ENCODE peak calls at places on chromosomes 16 and 17, in eight cellular contexts. One of them, this sample, is unnamed.

GRCh38 chr17:41864498-41864836 is 756 bp downstream of the KLHL11 start:
- DNase-seq in uterus: no peak
- DNase-seq in effector CD4-positive, alpha-beta T cell: no peak
- DNase-seq in activated T-cell treated with anti-CD3 and anti-CD28 coated beads, Interleukin-2, amount 50 U/mL, for 24 hours: no peak
- DNase-seq in NCI-H2081: no peak
- DNase-seq in MCF 10A: no peak
- DNase-seq in stimulated activated CD4-positive, alpha-beta T cell treated with anti-CD3 and anti-CD28 coated beads, TNF-alpha, amount 100 ng/mL, for 1 hour: no peak
- DNase-seq in naive thymus-derived CD4-positive, alpha-beta T cell: no peak
- DNase-seq in this sample: peak

GRCh38 chr17:65039349-65039988 is 17.1 kb downstream of the GNA13 start:
- DNase-seq in uterus: no peak
- DNase-seq in effector CD4-positive, alpha-beta T cell: peak
- DNase-seq in activated T-cell treated with anti-CD3 and anti-CD28 coated beads, Interleukin-2, amount 50 U/mL, for 24 hours: no peak
- DNase-seq in NCI-H2081: no peak
- DNase-seq in MCF 10A: peak
- DNase-seq in stimulated activated CD4-positive, alpha-beta T cell treated with anti-CD3 and anti-CD28 coated beads, TNF-alpha, amount 100 ng/mL, for 1 hour: no peak
- DNase-seq in naive thymus-derived CD4-positive, alpha-beta T cell: no peak
- DNase-seq in this sample: no peak

GRCh38 chr17:74325743-74326379 is at the start of gene KIF19:
- DNase-seq in uterus: no peak
- DNase-seq in effector CD4-positive, alpha-beta T cell: peak
- DNase-seq in activated T-cell treated with anti-CD3 and anti-CD28 coated beads, Interleukin-2, amount 50 U/mL, for 24 hours: peak
- DNase-seq in NCI-H2081: peak
- DNase-seq in MCF 10A: no peak
- DNase-seq in stimulated activated CD4-positive, alpha-beta T cell treated with anti-CD3 and anti-CD28 coated beads, TNF-alpha, amount 100 ng/mL, for 1 hour: peak
- DNase-seq in naive thymus-derived CD4-positive, alpha-beta T cell: peak
- DNase-seq in this sample: no peak

GRCh38 chr17:80123791-80124190 is 22.4 kb downstream of the GAA start:
- DNase-seq in uterus: no peak
- DNase-seq in effector CD4-positive, alpha-beta T cell: no peak
- DNase-seq in activated T-cell treated with anti-CD3 and anti-CD28 coated beads, Interleukin-2, amount 50 U/mL, for 24 hours: peak
- DNase-seq in NCI-H2081: no peak
- DNase-seq in MCF 10A: peak
- DNase-seq in stimulated activated CD4-positive, alpha-beta T cell treated with anti-CD3 and anti-CD28 coated beads, TNF-alpha, amount 100 ng/mL, for 1 hour: no peak
- DNase-seq in naive thymus-derived CD4-positive, alpha-beta T cell: no peak
- DNase-seq in this sample: no peak

GRCh38 chr17:4134756-4135155 is 8.1 kb downstream of the ZZEF1 start:
- DNase-seq in uterus: no peak
- DNase-seq in effector CD4-positive, alpha-beta T cell: no peak
- DNase-seq in activated T-cell treated with anti-CD3 and anti-CD28 coated beads, Interleukin-2, amount 50 U/mL, for 24 hours: no peak
- DNase-seq in NCI-H2081: no peak
- DNase-seq in MCF 10A: no peak
- DNase-seq in stimulated activated CD4-positive, alpha-beta T cell treated with anti-CD3 and anti-CD28 coated beads, TNF-alpha, amount 100 ng/mL, for 1 hour: no peak
- DNase-seq in naive thymus-derived CD4-positive, alpha-beta T cell: no peak
- DNase-seq in this sample: no peak

GRCh38 chr17:37731056-37731455 is 13.8 kb downstream of the HNF1B start:
- DNase-seq in uterus: no peak
- DNase-seq in effector CD4-positive, alpha-beta T cell: no peak
- DNase-seq in activated T-cell treated with anti-CD3 and anti-CD28 coated beads, Interleukin-2, amount 50 U/mL, for 24 hours: no peak
- DNase-seq in NCI-H2081: no peak
- DNase-seq in MCF 10A: no peak
- DNase-seq in stimulated activated CD4-positive, alpha-beta T cell treated with anti-CD3 and anti-CD28 coated beads, TNF-alpha, amount 100 ng/mL, for 1 hour: no peak
- DNase-seq in naive thymus-derived CD4-positive, alpha-beta T cell: no peak
- DNase-seq in this sample: no peak

GRCh38 chr17:38798614-38799500 is 499 bp downstream of the PIP4K2B start:
- DNase-seq in uterus: no peak
- DNase-seq in effector CD4-positive, alpha-beta T cell: no peak
- DNase-seq in activated T-cell treated with anti-CD3 and anti-CD28 coated beads, Interleukin-2, amount 50 U/mL, for 24 hours: peak
- DNase-seq in NCI-H2081: peak
- DNase-seq in MCF 10A: peak
- DNase-seq in stimulated activated CD4-positive, alpha-beta T cell treated with anti-CD3 and anti-CD28 coated beads, TNF-alpha, amount 100 ng/mL, for 1 hour: peak
- DNase-seq in naive thymus-derived CD4-positive, alpha-beta T cell: peak
- DNase-seq in this sample: peak

GRCh38 chr16:64711026-64711425 is 410.8 kb downstream of the CDH11 start:
- DNase-seq in uterus: no peak
- DNase-seq in effector CD4-positive, alpha-beta T cell: no peak
- DNase-seq in activated T-cell treated with anti-CD3 and anti-CD28 coated beads, Interleukin-2, amount 50 U/mL, for 24 hours: no peak
- DNase-seq in NCI-H2081: no peak
- DNase-seq in MCF 10A: peak
- DNase-seq in stimulated activated CD4-positive, alpha-beta T cell treated with anti-CD3 and anti-CD28 coated beads, TNF-alpha, amount 100 ng/mL, for 1 hour: no peak
- DNase-seq in naive thymus-derived CD4-positive, alpha-beta T cell: no peak
- DNase-seq in this sample: no peak

GRCh38 chr16:66515543-66516171 is 34.3 kb downstream of the TK2 start:
- DNase-seq in uterus: no peak
- DNase-seq in effector CD4-positive, alpha-beta T cell: no peak
- DNase-seq in activated T-cell treated with anti-CD3 and anti-CD28 coated beads, Interleukin-2, amount 50 U/mL, for 24 hours: no peak
- DNase-seq in NCI-H2081: no peak
- DNase-seq in MCF 10A: peak
- DNase-seq in stimulated activated CD4-positive, alpha-beta T cell treated with anti-CD3 and anti-CD28 coated beads, TNF-alpha, amount 100 ng/mL, for 1 hour: no peak
- DNase-seq in naive thymus-derived CD4-positive, alpha-beta T cell: no peak
- DNase-seq in this sample: no peak

GRCh38 chr17:68480885-68481284 is 23.6 kb upstream of the WIPI1 start:
- DNase-seq in uterus: no peak
- DNase-seq in effector CD4-positive, alpha-beta T cell: no peak
- DNase-seq in activated T-cell treated with anti-CD3 and anti-CD28 coated beads, Interleukin-2, amount 50 U/mL, for 24 hours: no peak
- DNase-seq in NCI-H2081: no peak
- DNase-seq in MCF 10A: no peak
- DNase-seq in stimulated activated CD4-positive, alpha-beta T cell treated with anti-CD3 and anti-CD28 coated beads, TNF-alpha, amount 100 ng/mL, for 1 hour: no peak
- DNase-seq in naive thymus-derived CD4-positive, alpha-beta T cell: no peak
- DNase-seq in this sample: no peak

GRCh38 chr16:3113765-3114479 is 1.5 kb downstream of the ZNF205 start:
- DNase-seq in uterus: no peak
- DNase-seq in effector CD4-positive, alpha-beta T cell: no peak
- DNase-seq in activated T-cell treated with anti-CD3 and anti-CD28 coated beads, Interleukin-2, amount 50 U/mL, for 24 hours: no peak
- DNase-seq in NCI-H2081: no peak
- DNase-seq in MCF 10A: no peak
- DNase-seq in stimulated activated CD4-positive, alpha-beta T cell treated with anti-CD3 and anti-CD28 coated beads, TNF-alpha, amount 100 ng/mL, for 1 hour: no peak
- DNase-seq in naive thymus-derived CD4-positive, alpha-beta T cell: no peak
- DNase-seq in this sample: no peak

GRCh38 chr17:83098241-83099085 is 19.1 kb downstream of the METRNL start:
- DNase-seq in uterus: no peak
- DNase-seq in effector CD4-positive, alpha-beta T cell: no peak
- DNase-seq in activated T-cell treated with anti-CD3 and anti-CD28 coated beads, Interleukin-2, amount 50 U/mL, for 24 hours: no peak
- DNase-seq in NCI-H2081: no peak
- DNase-seq in MCF 10A: no peak
- DNase-seq in stimulated activated CD4-positive, alpha-beta T cell treated with anti-CD3 and anti-CD28 coated beads, TNF-alpha, amount 100 ng/mL, for 1 hour: no peak
- DNase-seq in naive thymus-derived CD4-positive, alpha-beta T cell: no peak
- DNase-seq in this sample: no peak

GRCh38 chr17:51641999-51642398 is 381.7 kb downstream of the UTP18 start:
- DNase-seq in uterus: no peak
- DNase-seq in effector CD4-positive, alpha-beta T cell: no peak
- DNase-seq in activated T-cell treated with anti-CD3 and anti-CD28 coated beads, Interleukin-2, amount 50 U/mL, for 24 hours: no peak
- DNase-seq in NCI-H2081: no peak
- DNase-seq in MCF 10A: no peak
- DNase-seq in stimulated activated CD4-positive, alpha-beta T cell treated with anti-CD3 and anti-CD28 coated beads, TNF-alpha, amount 100 ng/mL, for 1 hour: no peak
- DNase-seq in naive thymus-derived CD4-positive, alpha-beta T cell: no peak
- DNase-seq in this sample: no peak

GRCh38 chr17:17492562-17492961 is 3.6 kb downstream of the RASD1 start:
- DNase-seq in uterus: no peak
- DNase-seq in effector CD4-positive, alpha-beta T cell: no peak
- DNase-seq in activated T-cell treated with anti-CD3 and anti-CD28 coated beads, Interleukin-2, amount 50 U/mL, for 24 hours: no peak
- DNase-seq in NCI-H2081: no peak
- DNase-seq in MCF 10A: no peak
- DNase-seq in stimulated activated CD4-positive, alpha-beta T cell treated with anti-CD3 and anti-CD28 coated beads, TNF-alpha, amount 100 ng/mL, for 1 hour: no peak
- DNase-seq in naive thymus-derived CD4-positive, alpha-beta T cell: no peak
- DNase-seq in this sample: no peak

GRCh38 chr17:49696233-49696761 is 11.5 kb downstream of the SLC35B1 start:
- DNase-seq in uterus: no peak
- DNase-seq in effector CD4-positive, alpha-beta T cell: peak
- DNase-seq in activated T-cell treated with anti-CD3 and anti-CD28 coated beads, Interleukin-2, amount 50 U/mL, for 24 hours: peak
- DNase-seq in NCI-H2081: no peak
- DNase-seq in MCF 10A: no peak
- DNase-seq in stimulated activated CD4-positive, alpha-beta T cell treated with anti-CD3 and anti-CD28 coated beads, TNF-alpha, amount 100 ng/mL, for 1 hour: no peak
- DNase-seq in naive thymus-derived CD4-positive, alpha-beta T cell: peak
- DNase-seq in this sample: no peak

GRCh38 chr17:48382989-48383388 is 47.0 kb downstream of the SKAP1 start:
- DNase-seq in uterus: no peak
- DNase-seq in effector CD4-positive, alpha-beta T cell: no peak
- DNase-seq in activated T-cell treated with anti-CD3 and anti-CD28 coated beads, Interleukin-2, amount 50 U/mL, for 24 hours: no peak
- DNase-seq in NCI-H2081: peak
- DNase-seq in MCF 10A: no peak
- DNase-seq in stimulated activated CD4-positive, alpha-beta T cell treated with anti-CD3 and anti-CD28 coated beads, TNF-alpha, amount 100 ng/mL, for 1 hour: no peak
- DNase-seq in naive thymus-derived CD4-positive, alpha-beta T cell: no peak
- DNase-seq in this sample: peak

GRCh38 chr16:70579648-70580630 is 56.3 kb downstream of the SF3B3 start:
- DNase-seq in uterus: peak
- DNase-seq in effector CD4-positive, alpha-beta T cell: no peak
- DNase-seq in activated T-cell treated with anti-CD3 and anti-CD28 coated beads, Interleukin-2, amount 50 U/mL, for 24 hours: no peak
- DNase-seq in NCI-H2081: no peak
- DNase-seq in MCF 10A: no peak
- DNase-seq in stimulated activated CD4-positive, alpha-beta T cell treated with anti-CD3 and anti-CD28 coated beads, TNF-alpha, amount 100 ng/mL, for 1 hour: no peak
- DNase-seq in naive thymus-derived CD4-positive, alpha-beta T cell: no peak
- DNase-seq in this sample: no peak

GRCh38 chr16:26118575-26118974 is 426.8 kb downstream of the HS3ST4 start:
- DNase-seq in uterus: no peak
- DNase-seq in effector CD4-positive, alpha-beta T cell: no peak
- DNase-seq in activated T-cell treated with anti-CD3 and anti-CD28 coated beads, Interleukin-2, amount 50 U/mL, for 24 hours: no peak
- DNase-seq in NCI-H2081: no peak
- DNase-seq in MCF 10A: no peak
- DNase-seq in stimulated activated CD4-positive, alpha-beta T cell treated with anti-CD3 and anti-CD28 coated beads, TNF-alpha, amount 100 ng/mL, for 1 hour: no peak
- DNase-seq in naive thymus-derived CD4-positive, alpha-beta T cell: no peak
- DNase-seq in this sample: no peak

GRCh38 chr16:85192736-85193493 is 80.6 kb upstream of the CIBAR2 start:
- DNase-seq in uterus: no peak
- DNase-seq in effector CD4-positive, alpha-beta T cell: no peak
- DNase-seq in activated T-cell treated with anti-CD3 and anti-CD28 coated beads, Interleukin-2, amount 50 U/mL, for 24 hours: no peak
- DNase-seq in NCI-H2081: no peak
- DNase-seq in MCF 10A: no peak
- DNase-seq in stimulated activated CD4-positive, alpha-beta T cell treated with anti-CD3 and anti-CD28 coated beads, TNF-alpha, amount 100 ng/mL, for 1 hour: no peak
- DNase-seq in naive thymus-derived CD4-positive, alpha-beta T cell: no peak
- DNase-seq in this sample: no peak

GRCh38 chr16:88437367-88437964 is 15.6 kb upstream of the ZFPM1 start:
- DNase-seq in uterus: no peak
- DNase-seq in effector CD4-positive, alpha-beta T cell: peak
- DNase-seq in activated T-cell treated with anti-CD3 and anti-CD28 coated beads, Interleukin-2, amount 50 U/mL, for 24 hours: peak
- DNase-seq in NCI-H2081: peak
- DNase-seq in MCF 10A: peak
- DNase-seq in stimulated activated CD4-positive, alpha-beta T cell treated with anti-CD3 and anti-CD28 coated beads, TNF-alpha, amount 100 ng/mL, for 1 hour: no peak
- DNase-seq in naive thymus-derived CD4-positive, alpha-beta T cell: peak
- DNase-seq in this sample: no peak

GRCh38 chr16:50458694-50459271 is 89.4 kb upstream of the NKD1 start:
- DNase-seq in uterus: no peak
- DNase-seq in effector CD4-positive, alpha-beta T cell: no peak
- DNase-seq in activated T-cell treated with anti-CD3 and anti-CD28 coated beads, Interleukin-2, amount 50 U/mL, for 24 hours: no peak
- DNase-seq in NCI-H2081: no peak
- DNase-seq in MCF 10A: no peak
- DNase-seq in stimulated activated CD4-positive, alpha-beta T cell treated with anti-CD3 and anti-CD28 coated beads, TNF-alpha, amount 100 ng/mL, for 1 hour: no peak
- DNase-seq in naive thymus-derived CD4-positive, alpha-beta T cell: no peak
- DNase-seq in this sample: peak

GRCh38 chr17:55238197-55238930 is 26.4 kb upstream of the HLF start:
- DNase-seq in uterus: peak
- DNase-seq in effector CD4-positive, alpha-beta T cell: peak
- DNase-seq in activated T-cell treated with anti-CD3 and anti-CD28 coated beads, Interleukin-2, amount 50 U/mL, for 24 hours: peak
- DNase-seq in NCI-H2081: peak
- DNase-seq in MCF 10A: peak
- DNase-seq in stimulated activated CD4-positive, alpha-beta T cell treated with anti-CD3 and anti-CD28 coated beads, TNF-alpha, amount 100 ng/mL, for 1 hour: peak
- DNase-seq in naive thymus-derived CD4-positive, alpha-beta T cell: peak
- DNase-seq in this sample: peak

GRCh38 chr17:72702136-72702735 is 390.3 kb downstream of the SLC39A11 start:
- DNase-seq in uterus: no peak
- DNase-seq in effector CD4-positive, alpha-beta T cell: no peak
- DNase-seq in activated T-cell treated with anti-CD3 and anti-CD28 coated beads, Interleukin-2, amount 50 U/mL, for 24 hours: no peak
- DNase-seq in NCI-H2081: no peak
- DNase-seq in MCF 10A: peak
- DNase-seq in stimulated activated CD4-positive, alpha-beta T cell treated with anti-CD3 and anti-CD28 coated beads, TNF-alpha, amount 100 ng/mL, for 1 hour: no peak
- DNase-seq in naive thymus-derived CD4-positive, alpha-beta T cell: no peak
- DNase-seq in this sample: no peak